ENCODE peak calls at places on chromosomes 3 and 15, in seven cellular contexts. J is NCI-H460, B is RWPE1, X is neural crest cell, R is NCI-H1105 treated with DMSO at 0.1 percent for 48 hours, I is M059J, Y is Caki2. A is an unnamed sample.

GRCh38 chr15:56982987-56983386 is 64.5 kb downstream of the TCF12 start:
- DNase-seq in J (no peak), B (no peak), X (no peak), R (no peak), I (no peak), Y (no peak), A (no peak)

GRCh38 chr3:124292329-124292728 is 300.4 kb upstream of the ROPN1 start:
- DNase-seq in J (no peak), B (no peak), X (no peak), R (no peak), I (peak; percentile 50), Y (peak; percentile 40), A (no peak)

GRCh38 chr3:180274536-180274935 is 237.8 kb upstream of the PEX5L start:
- DNase-seq in J (no peak), B (no peak), X (no peak), R (no peak), I (peak; percentile 18), Y (no peak), A (no peak)

GRCh38 chr3:120678331-120678845 is 3.7 kb downstream of the HGD start:
- DNase-seq in J (peak; percentile 73), B (peak; percentile 57), X (no peak), R (no peak), I (peak; percentile 84), Y (peak; percentile 93), A (peak; percentile 98)

GRCh38 chr15:101556273-101556672 is 66.8 kb upstream of the PCSK6 start:
- DNase-seq in J (no peak), B (no peak), X (no peak), R (no peak), I (no peak), Y (no peak), A (no peak)

GRCh38 chr15:67509918-67510317 is 11.0 kb upstream of the C15orf61 start:
- DNase-seq in J (no peak), B (no peak), X (no peak), R (no peak), I (no peak), Y (no peak), A (no peak)

GRCh38 chr15:64753419-64754185 is 21.8 kb downstream of the RBPMS2 start:
- DNase-seq in J (no peak), B (no peak), X (no peak), R (no peak), I (no peak), Y (no peak), A (no peak)

GRCh38 chr3:18295171-18295920 is 129.8 kb downstream of the SATB1 start:
- DNase-seq in J (peak; percentile 20), B (peak; percentile 81), X (no peak), R (peak; percentile 3), I (peak; percentile 91), Y (peak; percentile 41), A (peak; percentile 69)

A was measured in epithelial cell of proximal tubule.